ENCODE peak calls at places on chromosome 11, in eight cellular contexts. S is endothelial cell of umbilical vein, H is right lobe of liver, Q is Peyer's patch, O is body of pancreas, K is A549, J is ovary, P is HCT116. Z is an unnamed sample.
A peak's percentile ranks its signal among the peaks of the same experiment; 100 is the strongest.

GRCh38 chr11:124644426-124645280 is 22.0 kb downstream of the TBRG1 start:
- DNase-seq in H (peak; percentile 37), Q (peak; percentile 37), P (peak; percentile 50), S (peak; percentile 87), J (peak; percentile 54), K (peak; percentile 68), O (peak; percentile 59), Z (peak; percentile 62)

GRCh38 chr11:6635082-6635932 is 16.1 kb upstream of the TPP1 start:
- DNase-seq in K (no peak), H (peak; percentile 65), Q (no peak), P (no peak), J (peak; percentile 58), S (peak; percentile 98), O (no peak), Z (no peak)

GRCh38 chr11:126310229-126310991 is 6.5 kb downstream of the DCPS start:
- DNase-seq in J (peak; percentile 87), H (peak; percentile 69), P (peak; percentile 42), K (peak; percentile 60), O (peak; percentile 69), S (peak; percentile 78), Q (peak; percentile 52), Z (peak; percentile 80)

GRCh38 chr11:8699903-8700302 is 17.3 kb downstream of the RPL27A start:
- DNase-seq in P (no peak), K (no peak), H (no peak), S (peak; percentile 34), Q (no peak), O (peak; percentile 66), J (no peak), Z (no peak)

GRCh38 chr11:71321433-71322191 is 69.2 kb upstream of the SHANK2 start:
- DNase-seq in Q (no peak), P (no peak), K (no peak), H (peak; percentile 11), J (no peak), S (no peak), O (no peak), Z (no peak)

GRCh38 chr11:2776351-2777061 is 76.7 kb upstream of the KCNQ1OT1 start:
- DNase-seq in K (no peak), P (no peak), H (peak; percentile 13), J (peak; percentile 21), Q (peak; percentile 11), O (peak; percentile 12), S (no peak), Z (no peak)

GRCh38 chr11:15216678-15217077 is 102.0 kb downstream of the INSC start:
- DNase-seq in S (no peak), H (no peak), Q (no peak), P (peak; percentile 7), J (no peak), O (no peak), K (no peak), Z (no peak)

GRCh38 chr11:74138572-74138971 is 32.2 kb downstream of the C2CD3 start:
- DNase-seq in O (no peak), J (no peak), H (no peak), K (peak; percentile 97), Q (no peak), P (peak; percentile 89), S (peak; percentile 86), Z (no peak)

GRCh38 chr11:63560506-63561179 is 2.5 kb downstream of the PLAAT2 start:
- DNase-seq in O (no peak), S (no peak), H (no peak), J (no peak), K (no peak), Q (no peak), P (no peak), Z (peak; percentile 88)

GRCh38 chr11:63557548-63557947 is 5.6 kb downstream of the PLAAT2 start:
- DNase-seq in H (no peak), Q (no peak), J (no peak), O (no peak), K (no peak), S (no peak), P (no peak), Z (no peak)

GRCh38 chr11:63556404-63556803 is 6.8 kb downstream of the PLAAT2 start:
- DNase-seq in P (no peak), H (no peak), S (no peak), K (no peak), O (no peak), J (no peak), Q (no peak), Z (no peak)

GRCh38 chr11:63554901-63555218 is 8.3 kb downstream of the PLAAT2 start:
- DNase-seq in K (no peak), P (no peak), J (no peak), S (no peak), O (no peak), Q (no peak), H (no peak), Z (no peak)

DNA sequence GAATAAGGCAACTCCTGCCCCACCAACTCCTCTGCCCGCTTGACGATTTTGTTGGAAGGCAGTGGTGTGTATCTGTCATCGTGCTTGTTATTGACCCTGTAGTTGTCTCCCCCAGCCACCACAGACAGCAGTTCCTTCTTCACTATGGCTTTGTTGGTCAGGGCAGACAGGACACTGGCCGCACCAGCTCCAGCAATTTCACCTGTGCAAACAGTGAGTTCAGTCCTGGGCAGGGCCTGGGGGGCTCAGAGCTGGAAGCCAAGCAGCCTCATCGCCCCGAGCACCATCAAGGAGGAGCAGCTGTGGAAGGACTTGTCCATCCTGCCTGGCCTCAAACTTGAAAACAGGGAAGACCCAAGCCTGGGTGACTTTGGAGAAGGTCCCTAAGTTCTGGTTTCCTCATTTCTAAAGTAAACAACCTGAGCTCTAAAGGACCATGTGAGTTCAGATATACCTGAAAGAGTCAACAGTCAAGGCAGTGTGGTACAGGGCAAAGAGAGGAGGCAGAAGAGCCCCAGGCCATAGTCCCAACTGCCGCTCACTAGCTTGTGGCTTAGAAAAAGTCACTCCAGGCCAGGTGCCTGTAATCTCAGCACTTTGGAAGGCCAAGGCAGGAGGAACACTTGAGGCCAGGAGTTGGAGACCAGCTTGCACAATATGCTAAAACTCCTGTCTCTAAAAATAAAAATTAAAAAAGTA is 4.6 kb downstream of the PLAAT2 start:
- DNase-seq in Q (no peak), P (no peak), H (no peak), O (no peak), J (no peak), S (no peak), K (no peak), Z (peak; percentile 67)
- H3K4me1 ChIP-seq in Q (no peaks in the 10 kb centered on the region), P (no peaks in the 10 kb centered on the region), H (peaks cover under 1% of the 10 kb centered on the region), O (no peaks in the 10 kb centered on the region), J (no peaks in the 10 kb centered on the region), S (no peaks in the 10 kb centered on the region), K (peaks cover 5% of the 10 kb centered on the region), Z (peaks cover 5% of the 10 kb centered on the region)

GRCh38 chr11:67238894-67239794 is 27.1 kb upstream of the GRK2 start:
- DNase-seq in K (no peak), J (no peak), P (no peak), S (peak; percentile 21), Q (no peak), O (no peak), H (no peak), Z (no peak)

GRCh38 chr11:67239795-67240574 is 26.3 kb upstream of the GRK2 start:
- DNase-seq in H (peak; percentile 96), J (peak; percentile 96), S (peak; percentile 100), K (peak; percentile 97), O (peak; percentile 97), Q (peak; percentile 95), P (peak; percentile 93), Z (peak; percentile 92)

GRCh38 chr11:67237574-67237973 is 28.7 kb upstream of the GRK2 start:
- DNase-seq in S (no peak), O (no peak), Q (no peak), K (no peak), H (no peak), J (no peak), P (no peak), Z (no peak)

GRCh38 chr11:67242548-67242947 is 23.7 kb upstream of the GRK2 start:
- DNase-seq in Q (no peak), H (no peak), S (no peak), O (no peak), J (no peak), P (no peak), K (no peak), Z (no peak)

GRCh38 chr11:67240575-67241389 is 25.5 kb upstream of the GRK2 start:
- DNase-seq in P (no peak), O (peak; percentile 66), S (peak; percentile 83), H (peak; percentile 79), J (peak; percentile 70), K (peak; percentile 75), Q (peak; percentile 83), Z (peak; percentile 75)
- TF ChIP-seq POLR2A in P (no peak), O (peak; percentile 13), S (no peak), H (peak; percentile 61), J (no peak), K (no peak), Q (no peak), Z (no peak)

GRCh38 chr11:114068327-114068726 is 8.8 kb downstream of the ZBTB16 start:
- DNase-seq in K (no peak), P (no peak), O (no peak), S (no peak), H (no peak), Q (no peak), J (no peak), Z (no peak)

GRCh38 chr11:114073506-114074381 is 14.2 kb downstream of the ZBTB16 start:
- DNase-seq in H (no peak), K (no peak), P (no peak), O (no peak), Q (no peak), S (no peak), J (no peak), Z (no peak)

GRCh38 chr11:114072978-114073377 is 13.5 kb downstream of the ZBTB16 start:
- DNase-seq in J (no peak), O (no peak), K (no peak), Q (no peak), H (no peak), P (no peak), S (no peak), Z (no peak)

GRCh38 chr11:114074546-114075342 is 15.2 kb downstream of the ZBTB16 start:
- DNase-seq in P (no peak), H (no peak), J (no peak), K (no peak), O (no peak), Q (no peak), S (no peak), Z (peak; percentile 64)

DNA sequence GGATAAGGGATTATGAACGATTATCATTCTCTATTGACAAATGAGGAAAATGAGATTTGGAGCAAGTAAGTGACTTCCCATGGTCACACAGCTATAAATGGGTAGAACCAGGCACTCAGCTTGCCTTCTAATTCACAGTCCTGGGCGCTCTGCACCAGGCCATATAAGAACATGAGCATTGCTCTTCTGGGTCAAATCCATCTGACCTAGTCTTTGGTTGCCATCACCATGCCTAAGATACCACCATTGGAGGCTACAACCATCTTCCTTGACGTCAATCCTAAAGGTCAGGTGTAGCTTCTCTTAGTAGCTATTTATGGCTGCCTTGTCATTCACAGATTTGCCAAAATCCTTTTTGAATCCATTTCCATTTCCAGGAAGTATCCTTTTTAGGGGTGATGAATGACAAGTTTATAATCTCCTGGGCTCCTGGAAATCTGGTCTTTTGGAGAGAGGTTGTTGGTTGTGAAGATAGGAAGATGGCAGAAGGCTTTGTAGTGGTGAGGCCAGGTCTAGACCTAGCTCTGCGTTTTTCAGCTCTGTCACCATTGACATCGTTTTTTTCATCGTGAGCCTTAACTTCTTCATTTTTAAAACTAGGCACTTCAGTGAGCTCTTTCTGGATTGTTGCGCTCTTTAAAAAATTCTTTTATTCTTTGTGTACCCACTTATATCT is 11.1 kb downstream of the ZBTB16 start:
- DNase-seq in Q (no peak), O (no peak), P (no peak), K (no peak), J (no peak), H (no peak), S (no peak), Z (no peak)
- H3K27ac ChIP-seq in Q (no peak overlapping the region), O (no peak overlapping the region), P (no peak overlapping the region), K (no peak overlapping the region), J (no peak overlapping the region), H (no peak overlapping the region), S (no peak overlapping the region), Z (no peak overlapping the region)

DNA sequence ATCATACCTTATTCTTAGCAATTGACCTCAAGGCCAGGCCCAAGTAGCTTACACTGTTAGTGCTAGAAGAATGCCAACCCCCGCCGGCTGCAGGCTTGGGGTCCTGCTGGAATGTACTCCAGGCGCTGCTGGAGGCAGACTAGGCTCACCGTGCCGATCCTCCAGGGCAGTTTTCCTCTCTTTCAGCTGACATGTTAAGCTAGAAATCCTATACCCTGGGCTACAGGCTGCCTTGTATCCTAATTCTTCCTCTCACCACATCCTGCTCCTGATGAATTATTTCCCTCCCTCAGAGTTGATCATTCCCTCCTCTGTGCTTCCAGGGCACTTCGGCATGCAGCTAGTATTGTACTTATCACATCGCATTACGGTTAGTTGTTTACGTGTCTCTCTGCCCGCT is 3.4 kb downstream of the SPTBN2 start:
- DNase-seq in P (no peak), O (no peak), Q (no peak), J (no peak), H (no peak), S (no peak), K (no peak), Z (no peak)
- H3K4me1 ChIP-seq in P (peaks cover 12% of the 10 kb centered on the region), O (peaks cover 25% of the 10 kb centered on the region), Q (no peaks in the 10 kb centered on the region), J (peaks cover 2% of the 10 kb centered on the region), H (peaks cover 50% of the 10 kb centered on the region), S (peaks cover 4% of the 10 kb centered on the region), K (peaks cover 17% of the 10 kb centered on the region), Z (peaks cover 12% of the 10 kb centered on the region)